ENCODE peak calls at places on chromosomes 11 and 22, in four cellular contexts. Y, C, R and D are unnamed samples.
A peak's percentile ranks its signal among the peaks of the same experiment; 100 is the strongest.

GRCh38 chr11:82871646-82872045 is 28.6 kb downstream of the PRCP start:
- DNase-seq in C (no peak), Y (no peak), R (no peak), D (no peak)

GRCh38 chr22:20029550-20030225 is 8.8 kb downstream of the TANGO2 start:
- DNase-seq in R (no peak), Y (no peak), C (peak; percentile 3), D (no peak)

GRCh38 chr11:130001491-130002351 is 914 bp downstream of the PRDM10 start:
- DNase-seq in C (peak; percentile 61), R (no peak), Y (peak; percentile 76), D (peak; percentile 62)

GRCh38 chr11:102780491-102780918 is at the start of gene MMP10:
- DNase-seq in R (peak; percentile 77), Y (no peak), C (no peak), D (no peak)

GRCh38 chr22:24200616-24201212 is 19.4 kb downstream of the SUSD2 start:
- DNase-seq in C (no peak), Y (no peak), R (peak; percentile 82), D (no peak)

GRCh38 chr11:77130763-77131513 is 2.9 kb downstream of the MYO7A start:
- DNase-seq in C (no peak), Y (no peak), R (no peak), D (peak; percentile 97)

GRCh38 chr11:86954288-86955110 is 696 bp downstream of the FZD4 start:
- DNase-seq in R (peak; percentile 18), Y (peak; percentile 78), C (peak; percentile 39), D (peak; percentile 58)

GRCh38 chr22:37187552-37187890 is 526 bp downstream of the C1QTNF6 start:
- DNase-seq in Y (no peak), C (peak; percentile 62), R (peak; percentile 60), D (no peak)

GRCh38 chr11:102637731-102638130 is 12.6 kb upstream of the MMP20 start:
- DNase-seq in C (no peak), Y (no peak), R (no peak), D (no peak)

GRCh38 chr11:131579932-131580387 is 209.5 kb downstream of the NTM start:
- DNase-seq in Y (no peak), C (no peak), R (peak; percentile 67), D (no peak)

GRCh38 chr11:5275369-5276110 is 5.8 kb upstream of the HBE1 start:
- DNase-seq in Y (no peak), C (no peak), R (no peak), D (no peak)

GRCh38 chr11:108857382-108857781 is 192.5 kb downstream of the DDX10 start:
- DNase-seq in R (no peak), C (no peak), Y (no peak), D (no peak)

GRCh38 chr11:73350908-73351636 is 25.1 kb upstream of the RELT start:
- DNase-seq in C (peak; percentile 47), R (peak; percentile 62), Y (no peak), D (no peak)

GRCh38 chr22:33049125-33049729 is 9.0 kb downstream of the SYN3 start:
- DNase-seq in R (peak; percentile 47), Y (no peak), C (peak; percentile 74), D (peak; percentile 72)